ENCODE peak calls at places on chromosomes 4 and X, in eight cellular contexts. I is T-helper 2 cell; R is NCI-H2081; L is iris pigment epithelial cell; K is heart left ventricle; P is GM13976; Q is effector memory CD4-positive, alpha-beta T cell; S is stimulated activated CD8-positive, alpha-beta memory T cell treated with anti-CD3 and anti-CD28 coated beads, Interleukin-15, amount 100 ng/mL, for 24 hours. H is an unnamed sample.

GRCh38 chr4:10173754-10174749 is 57.5 kb upstream of the WDR1 start:
- DNase-seq in I (no peak), R (no peak), Q (no peak), P (no peak), S (no peak), L (no peak), K (peak; percentile 82), H (no peak)

GRCh38 chrX:37578045-37578444 is 6.6 kb downstream of the LANCL3 start:
- DNase-seq in K (no peak), I (no peak), S (no peak), R (no peak), P (no peak), L (peak; percentile 8), Q (no peak), H (no peak)

GRCh38 chr4:39621582-39621981 is 17.1 kb downstream of the SMIM14 start:
- DNase-seq in I (no peak), Q (no peak), K (peak; percentile 14), P (no peak), L (peak; percentile 72), S (no peak), R (no peak), H (no peak)

GRCh38 chr4:185217390-185217985 is 8.1 kb downstream of the SNX25 start:
- DNase-seq in R (no peak), P (no peak), S (no peak), Q (no peak), I (no peak), K (no peak), L (no peak), H (no peak)

GRCh38 chr4:8820178-8821102 is 51.2 kb downstream of the HMX1 start:
- DNase-seq in P (peak; percentile 15), K (no peak), Q (no peak), I (no peak), L (no peak), R (no peak), S (no peak), H (no peak)

GRCh38 chr4:183618681-183619080 is 40.3 kb downstream of the RWDD4 start:
- DNase-seq in K (no peak), L (peak; percentile 42), P (no peak), R (no peak), I (no peak), Q (no peak), S (no peak), H (no peak)

GRCh38 chr4:63233679-63234078 is 1175.6 kb downstream of the TECRL start:
- DNase-seq in R (no peak), S (no peak), K (no peak), P (no peak), I (no peak), Q (no peak), L (no peak), H (no peak)

GRCh38 chrX:20412871-20413486 is 146.3 kb upstream of the RPS6KA3 start:
- DNase-seq in K (peak; percentile 8), S (no peak), Q (peak; percentile 17), R (no peak), I (peak; percentile 69), L (no peak), P (no peak), H (peak; percentile 57)

GRCh38 chr4:108620101-108620932 is at the start of gene RPL34:
- DNase-seq in R (peak; percentile 96), Q (peak; percentile 90), L (peak; percentile 99), S (peak; percentile 86), I (peak; percentile 93), K (peak; percentile 97), P (peak; percentile 85), H (peak; percentile 98)

GRCh38 chrX:110412971-110413726 is 54.5 kb downstream of the RTL9 start:
- DNase-seq in K (peak; percentile 36), I (peak; percentile 32), P (peak; percentile 59), L (peak; percentile 62), R (peak; percentile 78), S (peak; percentile 32), Q (peak; percentile 36), H (peak; percentile 37)

GRCh38 chrX:350534-351321 is 32.1 kb upstream of the GTPBP6 start:
- DNase-seq in L (no peak), I (no peak), K (no peak), S (no peak), R (no peak), P (no peak), Q (no peak), H (no peak)

GRCh38 chr4:98945297-98945850 is 16.4 kb upstream of the EIF4E start:
- DNase-seq in L (peak; percentile 30), K (no peak), Q (no peak), R (no peak), S (no peak), I (no peak), P (no peak), H (no peak)

GRCh38 chr4:72911316-72911715 is 158.2 kb downstream of the COX18 start:
- DNase-seq in P (no peak), I (no peak), Q (no peak), S (no peak), R (no peak), K (no peak), L (no peak), H (no peak)

GRCh38 chr4:2059034-2059725 is at the start of gene NAT8L:
- DNase-seq in P (peak; percentile 72), K (no peak), L (no peak), S (no peak), R (peak; percentile 86), Q (no peak), I (no peak), H (no peak)

GRCh38 chr4:122003335-122003734 is 51.5 kb upstream of the TRPC3 start:
- DNase-seq in I (peak; percentile 3), Q (no peak), R (peak; percentile 1), P (peak; percentile 14), S (no peak), K (no peak), L (peak; percentile 26), H (no peak)

GRCh38 chrX:66489339-66489738 is 149.5 kb downstream of the EDA2R start:
- DNase-seq in S (no peak), L (no peak), K (no peak), R (no peak), P (no peak), Q (no peak), I (no peak), H (no peak)

GRCh38 chr4:183400035-183400434 is 44.4 kb upstream of the CDKN2AIP start:
- DNase-seq in Q (no peak), L (no peak), S (no peak), R (no peak), P (no peak), K (no peak), I (no peak), H (no peak)

GRCh38 chr4:114136067-114136466 is 156.6 kb upstream of the ARSJ start:
- DNase-seq in P (no peak), R (no peak), S (no peak), L (no peak), I (no peak), K (no peak), Q (no peak), H (no peak)

GRCh38 chrX:72128881-72129280 is 2.8 kb downstream of the RTL5 start:
- DNase-seq in L (peak; percentile 7), I (no peak), K (no peak), Q (no peak), P (no peak), R (no peak), S (no peak), H (no peak)

GRCh38 chrX:103183912-103184311 is 31.0 kb upstream of the BEX4 start:
- DNase-seq in R (peak; percentile 64), K (no peak), I (no peak), S (no peak), L (no peak), P (no peak), Q (no peak), H (no peak)

GRCh38 chrX:13658602-13659001 is 5.7 kb downstream of the TCEANC start:
- DNase-seq in S (no peak), P (peak; percentile 38), R (peak; percentile 42), I (peak; percentile 30), Q (no peak), L (peak; percentile 64), K (no peak), H (no peak)

GRCh38 chr4:88439161-88439760 is 17.7 kb upstream of the HERC5 start:
- DNase-seq in K (no peak), L (no peak), R (no peak), P (no peak), Q (no peak), I (no peak), S (no peak), H (no peak)

GRCh38 chrX:69139516-69139915 is 25.7 kb downstream of the PJA1 start:
- DNase-seq in I (no peak), P (no peak), K (no peak), R (no peak), L (no peak), Q (no peak), S (no peak), H (no peak)

GRCh38 chr4:115145393-115146160 is 32.2 kb upstream of the NDST4 start:
- DNase-seq in S (no peak), P (no peak), R (peak; percentile 95), L (no peak), K (no peak), Q (no peak), I (no peak), H (no peak)

GRCh38 chr4:151302432-151302831 is 23.0 kb downstream of the SH3D19 start:
- DNase-seq in S (no peak), K (no peak), P (no peak), I (no peak), L (peak; percentile 67), R (no peak), Q (no peak), H (no peak)

GRCh38 chrX:74231625-74232024 is 72.4 kb upstream of the ZCCHC13 start:
- DNase-seq in L (no peak), S (no peak), K (no peak), P (no peak), I (no peak), Q (no peak), R (no peak), H (no peak)

GRCh38 chrX:54494166-54494969 is 1.7 kb downstream of the FGD1 start:
- DNase-seq in I (no peak), L (peak; percentile 22), Q (no peak), K (no peak), S (no peak), R (no peak), P (no peak), H (no peak)

GRCh38 chr4:79597266-79597665 is 189.2 kb upstream of the GK2 start:
- DNase-seq in K (no peak), S (no peak), Q (no peak), L (peak; percentile 49), I (no peak), P (no peak), R (no peak), H (no peak)

GRCh38 chr4:40305329-40306193 is 29.6 kb upstream of the CHRNA9 start:
- DNase-seq in Q (no peak), L (no peak), S (no peak), I (peak; percentile 62), P (peak; percentile 50), R (no peak), K (no peak), H (peak; percentile 30)

GRCh38 chr4:103934178-103934789 is 214.5 kb upstream of the TACR3 start:
- DNase-seq in P (peak; percentile 63), K (no peak), Q (no peak), L (peak; percentile 36), I (no peak), S (no peak), R (peak; percentile 29), H (no peak)

GRCh38 chrX:72620550-72621145 is 48.0 kb upstream of the HDAC8 start:
- DNase-seq in I (no peak), Q (no peak), R (no peak), S (no peak), K (peak; percentile 37), L (peak; percentile 92), P (no peak), H (no peak)